ENCODE peak calls at places on chromosomes 16 and 17, in eight cellular contexts. E is neural progenitor cell, L is GM23338, O is adrenal gland, S is HepG2, K is A549, N is upper lobe of left lung, X is AG04450. B is an unnamed sample.

GRCh38 chr17:9456265-9456664 is 119.4 kb downstream of the STX8 start:
- DNase-seq in E (no peak), L (no peak), O (no peak), S (peak), K (no peak), N (no peak), X (no peak), B (no peak)

GRCh38 chr16:56613706-56614105 is 5.3 kb downstream of the MT2A start:
- DNase-seq in E (no peak), L (no peak), O (no peak), S (no peak), K (no peak), N (no peak), X (no peak), B (no peak)

GRCh38 chr17:6910987-6911603 is 79.6 kb upstream of the TEKT1 start:
- DNase-seq in E (peak), L (peak), O (no peak), S (peak), K (peak), N (no peak), X (no peak), B (no peak)

GRCh38 chr17:50268040-50268439 is 6.2 kb upstream of the TMEM92 start:
- DNase-seq in E (no peak), L (no peak), O (no peak), S (no peak), K (no peak), N (no peak), X (no peak), B (no peak)

GRCh38 chr16:81611721-81612120 is 167.1 kb downstream of the CMIP start:
- DNase-seq in E (no peak), L (no peak), O (no peak), S (no peak), K (no peak), N (no peak), X (no peak), B (no peak)

GRCh38 chr17:19645608-19646250 is 2.8 kb upstream of the ALDH3A2 start:
- DNase-seq in E (peak), L (peak), O (peak), S (peak), K (peak), N (no peak), X (no peak), B (peak)

GRCh38 chr17:30600830-30601494 is 123.8 kb downstream of the GOSR1 start:
- DNase-seq in E (peak), L (peak), O (peak), S (no peak), K (peak), N (no peak), X (no peak), B (no peak)

GRCh38 chr17:17096438-17097178 is 54.4 kb downstream of the MPRIP start:
- DNase-seq in E (no peak), L (no peak), O (no peak), S (peak), K (no peak), N (no peak), X (no peak), B (no peak)

GRCh38 chr17:9251273-9251672 is 230.0 kb downstream of the NTN1 start:
- DNase-seq in E (no peak), L (no peak), O (no peak), S (no peak), K (no peak), N (no peak), X (no peak), B (no peak)

DNA sequence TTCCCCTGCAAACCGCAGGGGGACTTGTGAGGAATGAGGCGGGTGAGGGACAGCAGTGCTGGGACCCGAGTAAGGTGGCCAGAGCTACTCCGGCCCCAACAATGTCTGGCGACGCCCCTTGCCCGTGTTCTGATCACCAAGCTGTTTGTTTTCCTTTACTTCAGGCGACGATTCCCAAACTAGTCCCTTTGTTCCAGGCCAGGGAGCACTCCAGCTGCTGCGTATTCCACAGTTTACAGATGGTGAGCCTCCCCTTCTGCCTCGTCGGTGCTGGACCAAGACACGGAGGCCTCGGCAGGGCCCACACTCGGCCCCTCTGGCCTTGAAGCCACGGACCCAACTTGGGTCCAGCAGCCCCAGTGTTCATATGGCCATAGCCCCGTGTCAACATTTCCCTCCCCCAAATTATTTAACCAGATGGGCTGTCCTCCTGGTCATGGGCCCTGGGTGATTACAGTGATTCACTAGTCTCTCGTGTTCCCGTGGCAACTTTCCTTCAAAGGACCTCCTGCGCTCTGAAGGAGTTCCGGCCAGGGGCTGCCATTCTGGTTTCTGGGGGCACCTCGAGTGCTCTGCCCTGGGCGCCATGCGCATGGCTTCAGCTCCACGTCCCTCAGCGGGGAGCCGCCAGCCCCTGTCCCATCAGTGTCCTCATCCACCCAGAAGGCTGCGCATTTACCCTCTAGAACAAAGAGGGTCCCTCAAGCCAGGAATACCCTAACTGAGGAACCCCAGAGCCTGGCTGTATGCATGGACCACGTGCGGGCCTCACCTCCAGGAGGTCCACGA is 24.8 kb upstream of the MTSS2 start:
- DNase-seq in E (no peak), L (no peak), O (no peak), S (no peak), K (no peak), N (no peak), X (no peak), B (no peak)
- H3K27ac ChIP-seq in E (no peak), L (no peak), O (no peak), S (peak), K (no peak), N (peak), X (no peak), B (no peak)

GRCh38 chr17:77404812-77405581 is 264.2 kb downstream of the SEC14L1 start:
- DNase-seq in E (no peak), L (no peak), O (peak), S (no peak), K (no peak), N (no peak), X (no peak), B (no peak)

GRCh38 chr17:77409282-77410161 is 268.8 kb downstream of the SEC14L1 start:
- DNase-seq in E (peak), L (peak), O (no peak), S (no peak), K (no peak), N (peak), X (no peak), B (no peak)

GRCh38 chr17:77405867-77406513 is 265.2 kb downstream of the SEC14L1 start:
- DNase-seq in E (no peak), L (no peak), O (no peak), S (no peak), K (no peak), N (no peak), X (no peak), B (no peak)

GRCh38 chr17:77408284-77408683 is 267.5 kb downstream of the SEC14L1 start:
- DNase-seq in E (no peak), L (no peak), O (no peak), S (no peak), K (no peak), N (no peak), X (no peak), B (no peak)

DNA sequence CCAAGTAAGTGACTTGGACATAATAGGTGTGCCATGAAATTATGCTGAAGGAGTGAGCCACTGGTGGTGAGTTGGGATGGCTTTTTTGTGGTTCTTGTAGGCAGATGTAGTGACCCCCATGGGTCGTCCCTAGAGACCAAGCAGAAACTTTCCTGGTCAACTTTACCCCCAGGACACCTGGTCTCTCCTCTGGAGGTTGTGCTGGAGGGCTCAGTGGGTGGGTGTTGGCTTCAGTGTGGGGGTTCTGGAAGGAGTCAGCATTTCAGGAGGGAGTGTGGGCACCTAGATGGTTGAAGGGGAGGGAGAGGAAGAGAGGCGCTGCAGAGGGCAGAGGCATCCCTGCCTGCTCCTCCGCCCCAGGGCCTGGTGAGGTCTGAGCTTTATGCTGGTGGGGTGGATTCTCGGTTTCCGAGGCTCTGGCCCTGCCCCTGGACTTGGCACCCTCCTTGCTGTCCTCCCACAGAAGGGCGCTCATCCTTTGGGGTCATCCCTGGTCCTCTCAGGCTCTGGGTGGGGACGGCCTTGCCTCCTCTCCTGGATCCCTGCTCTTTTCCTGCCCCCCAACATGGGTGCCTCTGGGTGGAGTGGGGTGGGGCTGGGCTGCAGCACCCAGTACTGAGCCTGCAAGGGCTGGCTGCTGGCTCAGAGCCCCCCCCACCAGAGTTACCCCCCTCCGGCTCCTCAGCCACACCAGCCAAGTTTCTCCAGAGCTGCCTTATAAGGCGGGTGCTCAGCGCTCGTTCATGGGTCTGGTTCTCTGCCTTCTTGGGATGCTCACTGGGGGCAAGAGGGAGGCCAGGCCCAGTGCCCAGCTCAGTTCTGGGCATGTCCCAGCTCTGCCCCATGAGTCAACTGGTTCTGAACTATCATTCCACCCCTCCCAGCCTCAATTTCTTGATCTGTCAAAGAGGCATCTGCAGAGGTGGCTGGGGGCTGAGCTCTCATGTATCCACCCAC is 266.8 kb downstream of the SEC14L1 start:
- DNase-seq in E (no peak), L (no peak), O (no peak), S (no peak), K (no peak), N (no peak), X (no peak), B (no peak)
- H3K27ac ChIP-seq in E (no peak), L (no peak), O (peak), S (no peak), K (peak), N (peak), X (peak), B (no peak)

GRCh38 chr16:11389083-11389482 is 43.8 kb downstream of the RMI2 start:
- DNase-seq in E (no peak), L (no peak), O (no peak), S (no peak), K (no peak), N (no peak), X (no peak), B (no peak)

GRCh38 chr16:11386054-11386680 is 40.9 kb downstream of the RMI2 start:
- DNase-seq in E (no peak), L (no peak), O (no peak), S (no peak), K (no peak), N (no peak), X (no peak), B (no peak)

GRCh38 chr16:11384184-11384955 is 39.1 kb downstream of the RMI2 start:
- DNase-seq in E (no peak), L (no peak), O (no peak), S (no peak), K (no peak), N (no peak), X (no peak), B (no peak)

GRCh38 chr16:11384956-11385586 is 39.8 kb downstream of the RMI2 start:
- DNase-seq in E (no peak), L (no peak), O (no peak), S (no peak), K (no peak), N (no peak), X (no peak), B (no peak)

DNA sequence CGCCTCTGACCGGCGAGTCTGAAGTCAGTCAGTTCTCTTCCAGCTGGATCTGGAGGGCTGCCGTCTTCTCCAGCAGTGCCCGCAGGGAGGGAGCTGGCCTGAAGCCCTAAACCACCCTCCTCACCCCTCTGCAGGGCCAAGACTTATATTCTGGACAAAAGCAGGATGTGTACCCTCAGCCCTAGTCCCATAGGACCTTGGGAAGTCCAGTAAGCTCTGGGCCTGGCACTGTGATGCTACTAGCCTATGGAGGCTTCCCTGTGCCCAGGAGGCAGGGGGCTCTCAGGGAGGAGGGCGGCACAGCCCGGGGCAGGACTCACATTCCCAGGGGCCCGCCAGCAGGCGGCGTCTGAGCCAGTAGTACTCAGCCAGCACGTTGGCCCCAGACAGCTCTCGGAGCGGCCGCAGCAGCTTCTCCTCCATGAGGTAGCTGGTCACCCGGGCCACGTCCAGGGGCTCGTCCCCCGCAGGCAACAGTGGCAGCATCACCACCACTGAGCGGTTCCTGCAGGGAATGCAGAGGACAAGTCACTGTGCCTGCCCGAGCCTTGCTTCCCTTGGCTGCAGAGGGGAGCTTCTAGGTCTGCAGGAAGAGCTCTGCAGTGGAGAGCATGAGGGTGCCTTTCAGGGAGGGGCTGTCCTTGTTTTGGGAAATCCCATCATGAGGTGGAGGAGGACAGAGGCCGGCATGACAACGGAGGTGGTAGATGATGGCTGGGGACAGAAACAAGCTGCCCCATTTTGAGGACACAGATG is 41.7 kb downstream of the RMI2 start:
- DNase-seq in E (peak), L (peak), O (no peak), S (peak), K (peak), N (peak), X (no peak), B (no peak)
- H3K27ac ChIP-seq in E (no peak), L (no peak), O (no peak), S (no peak), K (no peak), N (no peak), X (no peak), B (no peak)

GRCh38 chr16:86365513-86366040 is 144.8 kb upstream of the FOXF1 start:
- DNase-seq in E (no peak), L (no peak), O (no peak), S (no peak), K (no peak), N (no peak), X (no peak), B (no peak)

GRCh38 chr16:86364653-86365380 is 145.5 kb upstream of the FOXF1 start:
- DNase-seq in E (no peak), L (no peak), O (no peak), S (no peak), K (no peak), N (no peak), X (no peak), B (no peak)

GRCh38 chr16:86363836-86364618 is 146.3 kb upstream of the FOXF1 start:
- DNase-seq in E (no peak), L (no peak), O (no peak), S (no peak), K (no peak), N (no peak), X (no peak), B (no peak)

GRCh38 chr16:86363057-86363490 is 147.3 kb upstream of the FOXF1 start:
- DNase-seq in E (no peak), L (no peak), O (no peak), S (no peak), K (no peak), N (no peak), X (peak), B (no peak)

DNA sequence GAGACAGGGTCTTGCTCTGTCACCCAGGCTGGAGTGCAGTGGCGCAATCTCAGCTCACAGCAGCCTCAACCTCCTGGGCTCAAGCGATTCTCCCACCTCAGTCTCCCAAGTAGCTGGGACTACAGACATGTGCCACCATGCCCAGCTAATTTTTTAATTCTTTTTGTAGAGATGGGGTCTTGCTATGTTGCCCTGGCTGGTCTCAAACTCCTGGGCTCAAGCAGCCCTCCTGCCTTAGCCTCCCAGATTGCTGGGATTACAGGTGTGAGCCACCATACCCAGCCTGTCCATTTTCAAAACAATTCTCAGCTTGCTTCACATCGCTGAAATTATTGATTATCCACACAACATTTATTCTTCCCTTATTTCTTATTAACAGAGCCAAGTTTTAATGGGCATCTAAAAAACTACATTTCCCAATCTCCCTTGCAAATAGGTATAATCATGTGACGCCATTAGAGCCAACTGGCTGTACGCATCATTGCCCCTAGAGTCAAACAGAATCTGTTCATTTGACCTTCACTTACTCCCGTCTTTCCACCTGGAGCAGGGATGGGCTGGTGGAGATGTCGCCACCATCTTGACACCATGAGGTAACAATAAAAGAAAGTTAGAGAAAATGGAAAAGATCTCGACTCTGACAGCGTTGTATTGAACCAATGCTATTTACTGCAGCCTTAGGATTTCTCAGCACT is 148.0 kb upstream of the FOXF1 start:
- DNase-seq in E (no peak), L (peak), O (no peak), S (no peak), K (no peak), N (no peak), X (no peak), B (no peak)
- H3K27ac ChIP-seq in E (no peak), L (no peak), O (no peak), S (no peak), K (no peak), N (no peak), X (peak), B (no peak)

DNA sequence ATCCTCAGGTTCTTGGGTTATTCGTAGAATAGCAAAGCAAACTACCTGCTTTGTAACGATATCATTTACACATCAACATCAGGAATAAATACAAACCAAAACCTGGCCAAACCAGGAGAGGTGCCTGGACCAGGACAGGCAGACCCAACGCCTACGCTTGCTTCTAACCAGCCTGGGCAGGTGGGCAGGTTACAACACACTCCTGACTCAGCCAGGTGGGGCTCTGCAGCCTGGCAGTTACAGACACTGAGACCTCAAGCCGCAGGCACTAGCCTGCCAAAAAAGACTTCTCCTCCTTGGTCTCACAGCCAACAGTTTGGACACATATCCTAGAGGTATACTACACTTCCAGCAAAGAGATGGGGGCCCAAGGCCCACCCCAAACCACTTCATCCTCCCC is 14.0 kb downstream of the ANKRD11 start:
- DNase-seq in E (no peak), L (no peak), O (no peak), S (no peak), K (no peak), N (no peak), X (no peak), B (no peak)
- H3K27ac ChIP-seq in E (peak), L (peak), O (no peak), S (no peak), K (no peak), N (no peak), X (no peak), B (no peak)

DNA sequence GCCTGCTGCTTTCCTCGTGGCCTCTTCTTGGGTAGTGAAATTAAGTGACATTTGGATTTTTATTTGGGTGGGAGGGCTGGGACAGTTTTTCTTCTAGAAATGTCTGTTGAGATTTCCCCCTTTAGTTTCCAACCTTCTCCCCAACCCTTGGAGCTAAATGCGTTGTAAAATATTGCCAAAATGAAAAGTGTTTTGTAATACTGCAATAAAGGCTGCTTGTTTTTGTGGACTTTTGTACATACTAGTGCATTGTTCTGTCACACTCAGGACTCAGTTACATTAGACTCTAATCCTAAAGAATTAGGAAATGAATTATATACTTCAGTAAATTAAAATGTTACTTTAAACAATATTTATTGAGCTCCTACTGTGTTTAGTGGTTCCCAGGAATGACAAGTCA is 21.7 kb downstream of the HEATR9 start:
- DNase-seq in E (no peak), L (no peak), O (no peak), S (no peak), K (no peak), N (no peak), X (no peak), B (no peak)
- H3K27ac ChIP-seq in E (no peak), L (no peak), O (peak), S (peak), K (no peak), N (no peak), X (no peak), B (peak)